ENCODE peak calls at places on chromosomes 4 and X, in nine cellular contexts. Q is activated CD4-positive, alpha-beta T cell treated with anti-CD3 and anti-CD28 coated beads, Interleukin-2, amount 10 ng/mL, durations not matched to agents 24 days and 14 days; Y is stimulated activated naive CD4-positive, alpha-beta T cell; L is stomach; O is GM13976; P is HEK293T; N is retina; I is upper lobe of right lung; J is esophagus squamous epithelium. V is an unnamed sample.

GRCh38 chr4:128427832-128428366 is 140.3 kb upstream of the PGRMC2 start:
- DNase-seq in Q (no peak), Y (no peak), L (peak), O (no peak), P (peak), N (no peak), I (peak), J (no peak), V (no peak)

GRCh38 chrX:149462849-149463248 is 42.3 kb downstream of the IDS start:
- DNase-seq in Q (no peak), Y (no peak), L (no peak), O (no peak), P (no peak), N (no peak), I (no peak), J (no peak), V (no peak)

GRCh38 chrX:29662759-29663503 is 552.4 kb upstream of the MAGEB2 start:
- DNase-seq in Q (no peak), Y (no peak), L (no peak), O (no peak), P (no peak), N (no peak), I (no peak), J (no peak), V (no peak)

GRCh38 chr4:156583265-156583664 is 388.3 kb downstream of the PDGFC start:
- DNase-seq in Q (no peak), Y (no peak), L (no peak), O (no peak), P (no peak), N (no peak), I (no peak), J (no peak), V (no peak)

GRCh38 chrX:153380691-153381090 is 20.5 kb downstream of the PNMA6E start:
- DNase-seq in Q (no peak), Y (no peak), L (no peak), O (no peak), P (no peak), N (no peak), I (no peak), J (no peak), V (no peak)

GRCh38 chrX:103157511-103158316 is 57.2 kb upstream of the BEX4 start:
- DNase-seq in Q (peak), Y (no peak), L (no peak), O (peak), P (peak), N (peak), I (no peak), J (no peak), V (no peak)

GRCh38 chr4:36757623-36758311 is 476.4 kb downstream of the DTHD1 start:
- DNase-seq in Q (no peak), Y (no peak), L (no peak), O (no peak), P (no peak), N (no peak), I (no peak), J (no peak), V (no peak)

GRCh38 chr4:3851211-3851610 is 85.0 kb downstream of the ADRA2C start:
- DNase-seq in Q (no peak), Y (no peak), L (no peak), O (no peak), P (no peak), N (no peak), I (no peak), J (no peak), V (no peak)

GRCh38 chr4:94508256-94508655 is 56.5 kb downstream of the PDLIM5 start:
- DNase-seq in Q (no peak), Y (no peak), L (no peak), O (no peak), P (no peak), N (no peak), I (no peak), J (no peak), V (no peak)

GRCh38 chr4:143337600-143338287 is 1.1 kb downstream of the GAB1 start:
- DNase-seq in Q (peak), Y (no peak), L (peak), O (no peak), P (no peak), N (peak), I (peak), J (no peak), V (peak)

GRCh38 chr4:27684501-27685077 is 823.9 kb downstream of the STIM2 start:
- DNase-seq in Q (peak), Y (no peak), L (peak), O (no peak), P (peak), N (peak), I (peak), J (no peak), V (peak)

GRCh38 chr4:88411491-88412101 is 32.9 kb downstream of the HERC6 start:
- DNase-seq in Q (no peak), Y (no peak), L (no peak), O (no peak), P (no peak), N (no peak), I (no peak), J (no peak), V (no peak)

GRCh38 chr4:88138561-88138960 is 19.9 kb downstream of the ABCG2 start:
- DNase-seq in Q (no peak), Y (no peak), L (no peak), O (no peak), P (no peak), N (no peak), I (no peak), J (no peak), V (no peak)

GRCh38 chrX:39398215-39398972 is 597.1 kb downstream of the MID1IP1 start:
- DNase-seq in Q (no peak), Y (no peak), L (peak), O (no peak), P (no peak), N (no peak), I (no peak), J (no peak), V (no peak)

GRCh38 chr4:6641164-6641970 is 882 bp downstream of the MRFAP1 start:
- DNase-seq in Q (peak), Y (peak), L (peak), O (no peak), P (no peak), N (no peak), I (no peak), J (no peak), V (peak)

GRCh38 chr4:82718067-82718935 is 80.3 kb downstream of the SCD5 start:
- DNase-seq in Q (no peak), Y (no peak), L (no peak), O (no peak), P (no peak), N (no peak), I (no peak), J (no peak), V (no peak)

GRCh38 chr4:97106161-97106560 is 1037.1 kb downstream of the STPG2 start:
- DNase-seq in Q (no peak), Y (no peak), L (no peak), O (no peak), P (no peak), N (no peak), I (no peak), J (no peak), V (no peak)

GRCh38 chr4:147019061-147019460 is 73.4 kb upstream of the TTC29 start:
- DNase-seq in Q (peak), Y (peak), L (peak), O (peak), P (peak), N (peak), I (peak), J (no peak), V (peak)

GRCh38 chrX:154761977-154762528 is 611 bp upstream of the DKC1 start:
- DNase-seq in Q (peak), Y (peak), L (no peak), O (no peak), P (no peak), N (no peak), I (no peak), J (no peak), V (no peak)

GRCh38 chrX:132615396-132616131 is 126.7 kb upstream of the MBNL3 start:
- DNase-seq in Q (peak), Y (peak), L (peak), O (peak), P (peak), N (peak), I (no peak), J (no peak), V (peak)

GRCh38 chr4:164748375-164748774 is 5.6 kb upstream of the SMIM31 start:
- DNase-seq in Q (no peak), Y (no peak), L (no peak), O (peak), P (no peak), N (no peak), I (no peak), J (no peak), V (no peak)

GRCh38 chr4:1055721-1056590 is 44.5 kb downstream of the FGFRL1 start:
- DNase-seq in Q (peak), Y (peak), L (peak), O (peak), P (no peak), N (peak), I (peak), J (no peak), V (peak)

GRCh38 chr4:151951727-151952078 is 190.9 kb upstream of the GATB start:
- DNase-seq in Q (no peak), Y (no peak), L (no peak), O (no peak), P (no peak), N (no peak), I (no peak), J (no peak), V (no peak)

GRCh38 chrX:6052111-6052745 is 176.4 kb downstream of the NLGN4X start:
- DNase-seq in Q (no peak), Y (no peak), L (no peak), O (no peak), P (no peak), N (no peak), I (no peak), J (no peak), V (no peak)

GRCh38 chr4:88802138-88802537 is 104.5 kb upstream of the NAP1L5 start:
- DNase-seq in Q (no peak), Y (no peak), L (no peak), O (no peak), P (no peak), N (no peak), I (no peak), J (no peak), V (no peak)

GRCh38 chr4:80694178-80694577 is 336.3 kb upstream of the BMP3 start:
- DNase-seq in Q (no peak), Y (no peak), L (no peak), O (no peak), P (no peak), N (no peak), I (no peak), J (no peak), V (no peak)

GRCh38 chrX:39818071-39818470 is 279.7 kb downstream of the BCOR start:
- DNase-seq in Q (no peak), Y (no peak), L (no peak), O (no peak), P (no peak), N (no peak), I (no peak), J (no peak), V (no peak)

GRCh38 chrX:123339201-123339905 is 155.3 kb downstream of the GRIA3 start:
- DNase-seq in Q (no peak), Y (no peak), L (no peak), O (no peak), P (no peak), N (no peak), I (no peak), J (no peak), V (no peak)

GRCh38 chr4:113497154-113497553 is 264.4 kb downstream of the CAMK2D start:
- DNase-seq in Q (no peak), Y (no peak), L (no peak), O (no peak), P (no peak), N (no peak), I (no peak), J (no peak), V (no peak)

GRCh38 chrX:27966955-27967354 is 14.3 kb downstream of the DCAF8L1 start:
- DNase-seq in Q (no peak), Y (no peak), L (no peak), O (no peak), P (no peak), N (no peak), I (no peak), J (no peak), V (no peak)

GRCh38 chr4:128292349-128292748 is 4.7 kb upstream of the PGRMC2 start:
- DNase-seq in Q (no peak), Y (no peak), L (no peak), O (no peak), P (no peak), N (no peak), I (no peak), J (no peak), V (no peak)

GRCh38 chr4:100984901-100985300 is 362.4 kb downstream of the PPP3CA start:
- DNase-seq in Q (no peak), Y (no peak), L (no peak), O (no peak), P (no peak), N (no peak), I (no peak), J (no peak), V (no peak)

GRCh38 chr4:142274137-142274536 is 572.0 kb downstream of the INPP4B start:
- DNase-seq in Q (no peak), Y (no peak), L (no peak), O (no peak), P (no peak), N (no peak), I (no peak), J (no peak), V (no peak)

GRCh38 chr4:174265917-174266316 is 17.6 kb downstream of the FBXO8 start:
- DNase-seq in Q (no peak), Y (no peak), L (no peak), O (no peak), P (no peak), N (peak), I (no peak), J (no peak), V (no peak)

GRCh38 chr4:121712001-121712655 is 15.3 kb upstream of the ANXA5 start:
- DNase-seq in Q (no peak), Y (no peak), L (no peak), O (no peak), P (no peak), N (no peak), I (no peak), J (no peak), V (no peak)

GRCh38 chr4:76361689-76362412 is 55.3 kb downstream of the STBD1 start:
- DNase-seq in Q (no peak), Y (no peak), L (no peak), O (no peak), P (no peak), N (no peak), I (no peak), J (no peak), V (no peak)

V was measured in sciatic nerve.